ENCODE peak calls at places on chromosomes 4 and X, in eight cellular contexts. B is GM23248; H is tibial nerve; W is effector memory CD4-positive, alpha-beta T cell; M is PC-3; T is right cardiac atrium; R is psoas muscle; X is transverse colon. P is an unnamed sample. For H3K4me1, the result is how much of the 10 kb centered on the place peaks cover.

GRCh38 chr4:76989391-76990061 is 40.0 kb downstream of the SEPTIN11 start:
- DNase-seq in B (no peak), H (no peak), W (peak), M (no peak), T (no peak), R (no peak), X (peak), P (no peak)

GRCh38 chrX:41381685-41382084 is 47.7 kb downstream of the DDX3X start:
- DNase-seq in B (peak), H (peak), W (no peak), M (peak), T (peak), R (no peak), X (peak), P (no peak)

GRCh38 chr4:19319607-19320006 is 932.1 kb upstream of the SLIT2 start:
- DNase-seq in B (no peak), H (no peak), W (no peak), M (no peak), T (no peak), R (no peak), X (no peak), P (no peak)

GRCh38 chrX:67724359-67725110 is 180.7 kb downstream of the AR start:
- DNase-seq in B (peak), H (peak), W (no peak), M (no peak), T (no peak), R (peak), X (no peak), P (no peak)

GRCh38 chr4:79684516-79684915 is 276.5 kb upstream of the GK2 start:
- DNase-seq in B (no peak), H (no peak), W (no peak), M (no peak), T (no peak), R (no peak), X (no peak), P (no peak)

GRCh38 chr4:94472056-94472826 is 20.5 kb downstream of the PDLIM5 start:
- DNase-seq in B (peak), H (no peak), W (no peak), M (peak), T (no peak), R (no peak), X (no peak), P (no peak)

GRCh38 chr4:100494166-100494565 is 23.7 kb downstream of the EMCN start:
- DNase-seq in B (peak), H (no peak), W (no peak), M (no peak), T (no peak), R (no peak), X (no peak), P (no peak)

GRCh38 chr4:139556735-139557505 is 901 bp upstream of the SETD7 start:
- DNase-seq in B (peak), H (peak), W (peak), M (peak), T (peak), R (peak), X (peak), P (peak)

GRCh38 chrX:101550825-101551767 is 749 bp downstream of the ARMCX1 start:
- DNase-seq in B (peak), H (peak), W (no peak), M (no peak), T (peak), R (peak), X (no peak), P (no peak)

GRCh38 chrX:119067023-119067739 is 5.6 kb upstream of the CT47C1 start:
- DNase-seq in B (peak), H (peak), W (no peak), M (peak), T (peak), R (peak), X (peak), P (peak)

GRCh38 chr4:139857021-139857420 is 191.4 kb downstream of the MGST2 start:
- DNase-seq in B (no peak), H (no peak), W (no peak), M (peak), T (no peak), R (no peak), X (no peak), P (no peak)

GRCh38 chr4:52588097-52588496 is 71.0 kb downstream of the USP46 start:
- DNase-seq in B (peak), H (peak), W (no peak), M (peak), T (peak), R (peak), X (peak), P (no peak)

GRCh38 chr4:177077095-177077494 is 232.6 kb upstream of the NEIL3 start:
- DNase-seq in B (no peak), H (no peak), W (no peak), M (no peak), T (no peak), R (no peak), X (no peak), P (no peak)

GRCh38 chr4:10123227-10124101 is 6.9 kb upstream of the WDR1 start:
- DNase-seq in B (no peak), H (no peak), W (no peak), M (no peak), T (no peak), R (no peak), X (peak), P (no peak)

GRCh38 chr4:30718889-30719252 is 1.3 kb upstream of the PCDH7 start:
- DNase-seq in B (peak), H (no peak), W (no peak), M (peak), T (peak), R (no peak), X (no peak), P (no peak)

GRCh38 chrX:20254712-20255299 is 11.9 kb downstream of the RPS6KA3 start:
- DNase-seq in B (peak), H (no peak), W (no peak), M (peak), T (no peak), R (no peak), X (no peak), P (no peak)

GRCh38 chrX:34848281-34848680 is 94.3 kb upstream of the FAM47B start:
- DNase-seq in B (peak), H (no peak), W (no peak), M (peak), T (no peak), R (no peak), X (no peak), P (no peak)

GRCh38 chrX:108420481-108420880 is 17.7 kb downstream of the COL4A6 start:
- DNase-seq in B (no peak), H (no peak), W (no peak), M (no peak), T (no peak), R (no peak), X (no peak), P (no peak)

GRCh38 chr4:12123709-12124108 is 695.0 kb upstream of the HS3ST1 start:
- DNase-seq in B (no peak), H (no peak), W (no peak), M (no peak), T (no peak), R (no peak), X (no peak), P (no peak)

GRCh38 chr4:8198906-8199593 is at the start of gene SH3TC1:
- DNase-seq in B (peak), H (peak), W (peak), M (peak), T (peak), R (peak), X (peak), P (peak)

GRCh38 chr4:82770607-82771006 is 28.0 kb downstream of the SCD5 start:
- DNase-seq in B (no peak), H (no peak), W (no peak), M (no peak), T (no peak), R (no peak), X (no peak), P (no peak)

DNA sequence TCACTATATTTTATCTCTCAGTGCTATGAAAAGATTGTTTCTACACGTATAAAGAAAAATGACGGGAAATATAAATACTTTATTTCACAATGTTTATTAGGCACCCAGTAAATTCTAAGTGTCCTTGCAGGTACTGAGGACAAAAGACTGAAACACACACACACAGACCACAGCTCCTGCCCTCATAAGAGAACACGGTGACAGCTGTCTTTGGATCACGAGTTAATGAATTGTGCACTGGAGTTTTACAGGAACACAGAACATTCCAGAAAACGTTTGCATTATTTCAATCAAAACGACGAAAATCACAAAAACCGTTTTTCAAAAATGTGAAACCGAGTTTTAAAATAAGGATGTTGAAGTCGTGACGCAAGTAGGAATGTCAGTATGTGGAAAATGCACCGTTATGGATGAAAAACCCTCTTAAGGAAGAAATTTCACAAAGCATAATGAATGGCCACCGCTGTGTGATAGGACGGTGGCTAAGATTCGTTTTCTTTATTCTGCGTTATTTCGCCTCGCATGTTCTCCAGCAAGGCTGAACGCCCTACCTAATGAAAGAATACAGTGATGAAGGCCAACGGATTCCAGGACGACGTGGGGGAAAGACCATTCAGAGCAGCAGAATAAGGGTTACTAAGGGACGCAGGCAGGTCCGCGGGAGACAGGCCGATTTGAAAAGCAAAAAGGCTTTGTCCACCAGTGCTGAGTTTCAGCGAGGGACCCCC is 24.2 kb downstream of the FAM156A start:
- DNase-seq in B (no peak), H (no peak), W (no peak), M (peak), T (no peak), R (no peak), X (no peak), P (no peak)
- H3K4me3 ChIP-seq in B (peak), H (peak), W (peak), M (peak), T (peak), R (peak), X (peak), P (peak)

DNA sequence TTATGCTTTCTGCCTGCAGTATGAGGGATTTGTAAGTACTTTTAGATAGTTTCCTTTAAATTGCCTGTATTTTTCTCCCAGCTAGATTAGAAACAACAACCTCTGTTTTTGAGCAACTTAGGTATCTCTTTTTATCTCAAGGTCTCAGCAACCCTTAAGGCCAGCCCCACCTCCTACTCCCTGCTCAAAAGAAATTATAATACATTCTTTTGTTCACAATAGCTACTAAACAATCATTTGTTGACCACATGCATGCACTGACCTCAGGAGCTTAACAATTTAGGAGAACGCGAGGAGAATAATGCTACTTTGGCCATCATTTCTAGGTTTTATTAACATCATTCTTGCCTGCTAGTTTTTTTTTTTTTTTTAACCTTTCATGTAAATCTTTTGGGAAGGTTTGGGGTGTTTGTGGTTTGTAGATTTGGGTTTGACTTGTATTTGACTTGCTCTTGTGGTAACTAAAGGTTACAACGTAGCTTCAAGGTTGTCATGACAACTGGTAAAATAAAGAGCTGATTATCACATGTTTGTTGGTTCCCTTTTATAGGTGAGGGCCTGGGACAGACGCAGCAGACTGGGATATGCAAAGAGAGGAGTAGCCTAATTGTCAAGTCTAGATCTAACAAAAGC is 145.4 kb upstream of the PLAC1 start:
- DNase-seq in B (no peak), H (no peak), W (no peak), M (no peak), T (no peak), R (no peak), X (no peak), P (no peak)
- H3K27ac ChIP-seq in B (no peak), H (no peak), W (peak), M (no peak), T (no peak), R (no peak), X (no peak), P (no peak)

GRCh38 chr4:36254355-36254754 is 10.0 kb upstream of the ARAP2 start:
- DNase-seq in B (no peak), H (no peak), W (no peak), M (no peak), T (no peak), R (no peak), X (no peak), P (no peak)
- H3K4me1 ChIP-seq in B (under half), H (under half), W (under half), M (under half), T (under half), R (under half), X (under half), P (under half)

DNA sequence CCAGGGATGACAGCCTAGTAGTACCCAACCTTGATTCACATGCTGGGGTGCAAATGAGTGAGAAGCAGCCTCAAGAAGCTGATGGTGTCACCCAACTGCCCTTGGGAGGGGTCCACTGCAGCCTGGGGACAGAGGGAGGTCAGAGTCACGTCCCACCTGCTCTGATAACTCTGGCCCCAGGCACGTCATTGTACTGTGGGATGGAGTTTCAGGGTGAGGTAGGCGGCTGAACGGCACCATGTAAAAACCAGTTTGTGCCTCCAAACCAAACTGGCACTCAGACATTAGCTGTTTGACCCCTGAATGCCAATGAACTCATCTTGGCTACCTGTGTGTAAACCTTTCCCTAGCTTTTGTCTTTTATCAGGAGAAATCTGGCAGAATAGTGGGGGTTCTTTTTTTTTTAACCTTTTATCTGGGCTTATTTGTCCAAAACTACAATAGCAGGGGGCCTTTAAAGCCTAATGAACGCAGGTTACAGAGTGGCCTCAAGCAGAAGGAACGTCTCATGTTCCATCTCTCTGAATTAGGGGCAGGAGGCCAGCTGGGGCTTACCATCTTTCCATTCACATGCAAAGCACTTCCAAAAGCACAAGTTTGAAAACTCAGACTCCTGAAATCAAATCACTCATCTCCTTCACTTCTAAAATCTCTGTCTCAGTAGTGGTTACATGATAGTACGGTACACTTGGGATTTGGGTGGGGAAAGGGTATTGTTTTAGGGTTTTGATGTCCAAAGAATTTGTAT is 89.4 kb downstream of the IRF2 start:
- DNase-seq in B (no peak), H (no peak), W (no peak), M (no peak), T (no peak), R (no peak), X (no peak), P (no peak)
- H3K4me3 ChIP-seq in B (peak), H (no peak), W (no peak), M (peak), T (no peak), R (peak), X (no peak), P (no peak)

P was measured in breast epithelium.